ENCODE peak calls at places on chromosomes 1 and 21, in four cellular contexts. W is prostate gland, Q is transverse colon, L is uterus. B is an unnamed sample.

GRCh38 chr1:72394457-72394856 is 112.1 kb upstream of the NEGR1 start:
- DNase-seq in W (no peak), Q (no peak), L (no peak), B (no peak)

GRCh38 chr1:5711956-5712645 is 280.1 kb downstream of the NPHP4 start:
- DNase-seq in W (no peak), Q (no peak), L (no peak), B (no peak)

GRCh38 chr1:81157686-81158085 is 643.0 kb upstream of the ADGRL2 start:
- DNase-seq in L (no peak), Q (no peak), W (no peak), B (no peak)

GRCh38 chr1:163307479-163308171 is 14.1 kb upstream of the NUF2 start:
- DNase-seq in Q (no peak), L (no peak), W (no peak), B (no peak)

GRCh38 chr21:39613029-39613934 is 542 bp downstream of the B3GALT5 start:
- DNase-seq in Q (no peak), W (no peak), L (no peak), B (no peak)

GRCh38 chr1:169288011-169288414 is 79.6 kb downstream of the NME7 start:
- DNase-seq in Q (no peak), W (no peak), L (no peak), B (no peak)

GRCh38 chr1:117828206-117828605 is 101.2 kb downstream of the GDAP2 start:
- DNase-seq in L (peak; percentile 36), Q (peak; percentile 21), W (no peak), B (no peak)

GRCh38 chr1:41713557-41714327 is 205.0 kb downstream of the HIVEP3 start:
- DNase-seq in Q (no peak), W (no peak), L (peak; percentile 51), B (no peak)

GRCh38 chr1:162674018-162674608 is 41.8 kb downstream of the DDR2 start:
- DNase-seq in W (no peak), Q (no peak), L (no peak), B (no peak)

GRCh38 chr1:22922640-22923039 is 50.0 kb downstream of the LACTBL1 start:
- DNase-seq in L (no peak), Q (no peak), W (no peak), B (no peak)

GRCh38 chr1:31476891-31477846 is 64.2 kb downstream of the SERINC2 start:
- DNase-seq in L (no peak), Q (no peak), W (no peak), B (no peak)

GRCh38 chr1:119048624-119049404 is 60.7 kb upstream of the TBX15 start:
- DNase-seq in W (no peak), L (no peak), Q (no peak), B (no peak)

GRCh38 chr1:64163972-64164371 is 39.5 kb upstream of the UBE2U start:
- DNase-seq in W (no peak), Q (no peak), L (no peak), B (no peak)

GRCh38 chr1:175555266-175555665 is 188.1 kb downstream of the TNR start:
- DNase-seq in Q (no peak), L (no peak), W (no peak), B (no peak)

DNA sequence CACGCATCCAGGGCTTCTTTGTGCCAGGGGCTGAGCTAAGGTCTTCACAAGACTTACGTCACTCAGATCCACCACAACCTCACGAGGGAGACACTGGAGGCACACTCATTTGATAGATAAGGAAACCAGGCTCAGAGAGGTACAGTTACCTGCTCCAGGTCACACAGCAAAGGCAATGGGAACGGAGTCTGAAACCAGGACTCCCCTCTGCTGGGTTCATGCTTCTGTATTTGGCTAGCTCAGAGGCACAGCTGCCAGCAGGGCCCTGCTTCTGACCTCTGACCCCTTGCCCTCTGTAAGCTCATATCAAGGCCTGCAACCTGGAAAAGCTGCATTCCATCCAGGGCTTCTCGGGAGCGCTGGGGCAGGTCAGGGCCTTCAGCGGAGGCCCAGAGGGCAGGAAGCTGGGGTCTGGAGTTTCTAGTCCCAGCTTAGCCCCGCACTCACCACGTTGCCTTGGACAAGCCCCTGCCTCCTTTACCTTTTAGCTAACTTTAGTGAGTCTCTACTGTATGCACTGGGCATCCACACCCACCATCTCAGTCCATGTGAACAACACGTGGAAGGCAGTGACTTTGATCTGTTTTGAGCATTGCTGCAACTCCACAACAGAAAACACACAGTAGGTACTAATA is 34.6 kb downstream of the HSPG2 start:
- DNase-seq in L (no peak), Q (no peak), W (no peak), B (no peak)
- TF ChIP-seq POLR2A in L (no peak), Q (no peak), W (no peak), B (no peak)

DNA sequence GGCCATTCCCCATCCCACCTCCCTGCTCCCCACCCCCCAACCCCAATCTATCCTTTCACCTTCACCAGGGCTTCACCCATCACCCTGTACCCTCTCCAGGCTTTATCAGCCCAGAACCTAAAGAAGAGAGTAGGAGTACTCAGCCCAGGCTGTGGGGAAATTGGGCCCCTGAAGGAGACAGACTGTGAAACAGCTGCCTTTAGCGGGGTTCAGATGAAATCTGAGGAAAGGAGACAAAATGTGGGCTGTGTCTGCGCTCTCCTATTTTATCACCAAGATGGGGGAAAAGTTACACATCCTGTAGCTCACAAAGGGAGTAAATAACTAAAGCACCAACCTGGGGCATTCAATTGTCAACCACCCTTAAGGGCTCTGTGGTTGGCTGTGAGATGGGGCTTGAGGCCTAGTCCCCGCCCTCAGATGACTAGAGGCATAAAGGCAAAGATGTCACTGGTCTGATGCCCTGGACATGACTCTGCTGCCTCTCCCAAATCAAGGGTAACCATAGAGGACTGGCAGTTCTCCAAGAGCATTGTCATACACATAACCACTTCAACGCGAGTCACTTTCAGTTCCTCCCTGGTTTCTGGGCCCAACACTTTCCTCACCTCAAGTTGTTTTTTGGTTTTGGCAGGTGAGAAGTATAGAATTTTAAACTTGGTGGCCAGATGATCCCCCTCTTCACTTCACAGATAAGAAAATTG is 30.0 kb downstream of the SLC27A3 start:
- DNase-seq in W (peak; percentile 37), Q (peak; percentile 68), L (no peak), B (peak; percentile 91)
- TF ChIP-seq POLR2A in W (no peak), Q (peak; percentile 15), L (no peak), B (peak; percentile 28)

GRCh38 chr1:27618341-27619067 is 14.6 kb upstream of the AHDC1 start:
- DNase-seq in W (no peak), L (no peak), Q (no peak), B (no peak)
- TF ChIP-seq POLR2A in W (no peak), L (no peak), Q (no peak), B (no peak)

GRCh38 chr1:1399187-1399869 is at the start of gene CCNL2:
- DNase-seq in W (peak; percentile 97), L (peak; percentile 99), Q (peak; percentile 99), B (peak; percentile 100)
- TF ChIP-seq POLR2A in W (peak; percentile 34), L (peak; percentile 6), Q (peak; percentile 74), B (peak; percentile 75)

B was measured in erythroblast.